ENCODE peak calls at places on chromosomes 2 and 18, in nine cellular contexts. S is sigmoid colon; P is endothelial cell of umbilical vein; G is neural progenitor cell; L is activated naive CD4-positive, alpha-beta T cell treated with Interleukin-2 at 50 U/mL for 16 hours; U is stimulated activated CD8-positive, alpha-beta memory T cell treated with anti-CD3 and anti-CD28 coated beads, Interleukin-2, amount 100 ng/mL, for 1 hour; I is OCI-LY7; Q is cerebellum; K is lower leg skin. Z is an unnamed sample.

GRCh38 chr18:56276466-56276865 is 361.9 kb downstream of the TXNL1 start:
- DNase-seq in U (no peak), P (no peak), K (no peak), G (no peak), S (no peak), Q (no peak), L (no peak), I (no peak), Z (no peak)

GRCh38 chr2:128505150-128505490 is 186.5 kb upstream of the HS6ST1 start:
- DNase-seq in G (no peak), K (no peak), Q (peak; percentile 75), P (no peak), U (no peak), L (no peak), I (peak; percentile 43), S (no peak), Z (no peak)

GRCh38 chr2:128291161-128291843 is 27.4 kb downstream of the HS6ST1 start:
- DNase-seq in I (no peak), S (no peak), Q (no peak), L (no peak), G (no peak), U (no peak), P (no peak), K (no peak), Z (no peak)

GRCh38 chr18:26721876-26722581 is 143.5 kb downstream of the AQP4 start:
- DNase-seq in Q (no peak), P (no peak), I (no peak), U (no peak), S (no peak), G (no peak), L (no peak), K (no peak), Z (no peak)

GRCh38 chr2:177909962-177910361 is 162.6 kb downstream of the PDE11A start:
- DNase-seq in G (no peak), K (no peak), U (no peak), Q (no peak), S (no peak), P (no peak), L (no peak), I (no peak), Z (no peak)

GRCh38 chr2:120404941-120405768 is 59.2 kb downstream of the INHBB start:
- DNase-seq in U (no peak), S (no peak), G (no peak), K (no peak), Q (no peak), P (no peak), I (no peak), L (no peak), Z (no peak)

GRCh38 chr2:5695641-5696350 is 3.6 kb downstream of the SOX11 start:
- DNase-seq in K (no peak), G (peak; percentile 65), U (no peak), L (no peak), I (peak; percentile 91), Q (no peak), S (no peak), P (no peak), Z (peak; percentile 29)

GRCh38 chr2:221517362-221518121 is 54.6 kb downstream of the EPHA4 start:
- DNase-seq in G (no peak), P (peak; percentile 72), Q (no peak), U (peak; percentile 30), I (peak; percentile 66), L (peak; percentile 74), K (no peak), S (no peak), Z (peak; percentile 38)

GRCh38 chr18:23133860-23134779 is 1.2 kb upstream of the CABLES1 start:
- DNase-seq in K (no peak), P (no peak), Q (no peak), S (no peak), I (peak; percentile 95), L (peak; percentile 18), G (peak; percentile 41), U (no peak), Z (no peak)

GRCh38 chr2:145228506-145228905 is 708.6 kb upstream of the ZEB2 start:
- DNase-seq in I (no peak), U (no peak), Q (no peak), K (peak; percentile 49), S (no peak), G (no peak), L (no peak), P (no peak), Z (no peak)

GRCh38 chr18:8095947-8096570 is 513.2 kb upstream of the RAB12 start:
- DNase-seq in L (no peak), G (no peak), U (no peak), S (no peak), I (no peak), P (no peak), K (no peak), Q (no peak), Z (no peak)

GRCh38 chr2:109516445-109517117 is 97.2 kb downstream of the SEPTIN10 start:
- DNase-seq in I (no peak), Q (no peak), G (peak; percentile 86), P (peak; percentile 60), L (no peak), S (no peak), K (no peak), U (no peak), Z (peak; percentile 8)

GRCh38 chr2:179951680-179952079 is 55.4 kb downstream of the CWC22 start:
- DNase-seq in U (no peak), K (no peak), G (no peak), L (no peak), S (no peak), I (no peak), Q (no peak), P (no peak), Z (no peak)

GRCh38 chr2:120508581-120509041 is 162.7 kb downstream of the INHBB start:
- DNase-seq in P (peak; percentile 97), K (no peak), L (no peak), S (peak; percentile 27), G (no peak), Q (no peak), U (no peak), I (no peak), Z (peak; percentile 18)